ENCODE peak calls at places on chromosome 10, in nine cellular contexts. One of them, this sample, is unnamed.

GRCh38 chr10:83764681-83765080 is 374.6 kb upstream of the GHITM start:
- DNase-seq in cardiac fibroblast: peak
- DNase-seq in IMR-90: no peak
- DNase-seq in GM13976: no peak
- DNase-seq in T follicular helper cell: no peak
- DNase-seq in ELR: no peak
- DNase-seq in PC-9: no peak
- DNase-seq in retina: no peak
- DNase-seq in lower leg skin: no peak
- DNase-seq in this sample: no peak

GRCh38 chr10:48910557-48910956 is 29.1 kb downstream of the LRRC18 start:
- DNase-seq in GM13976: no peak
- DNase-seq in PC-9: no peak
- DNase-seq in cardiac fibroblast: no peak
- DNase-seq in lower leg skin: no peak
- DNase-seq in T follicular helper cell: no peak
- DNase-seq in IMR-90: no peak
- DNase-seq in ELR: no peak
- DNase-seq in retina: no peak
- DNase-seq in this sample: no peak

GRCh38 chr10:124093076-124093773 is at the start of gene CHST15:
- DNase-seq in IMR-90: no peak
- DNase-seq in GM13976: no peak
- DNase-seq in PC-9: peak
- DNase-seq in cardiac fibroblast: peak
- DNase-seq in lower leg skin: peak
- DNase-seq in ELR: peak
- DNase-seq in T follicular helper cell: no peak
- DNase-seq in retina: peak
- DNase-seq in this sample: no peak

GRCh38 chr10:104099941-104100340 is 14.3 kb upstream of the COL17A1 start:
- DNase-seq in PC-9: no peak
- DNase-seq in IMR-90: peak
- DNase-seq in lower leg skin: no peak
- DNase-seq in cardiac fibroblast: no peak
- DNase-seq in ELR: peak
- DNase-seq in retina: no peak
- DNase-seq in GM13976: no peak
- DNase-seq in T follicular helper cell: no peak
- DNase-seq in this sample: no peak

GRCh38 chr10:89053555-89053954 is 63.0 kb downstream of the FAS start:
- DNase-seq in PC-9: no peak
- DNase-seq in ELR: no peak
- DNase-seq in IMR-90: no peak
- DNase-seq in T follicular helper cell: no peak
- DNase-seq in GM13976: no peak
- DNase-seq in cardiac fibroblast: no peak
- DNase-seq in lower leg skin: no peak
- DNase-seq in retina: no peak
- DNase-seq in this sample: no peak

GRCh38 chr10:90695915-90696676 is 161.7 kb downstream of the HTR7 start:
- DNase-seq in cardiac fibroblast: no peak
- DNase-seq in PC-9: no peak
- DNase-seq in T follicular helper cell: no peak
- DNase-seq in ELR: no peak
- DNase-seq in retina: no peak
- DNase-seq in IMR-90: no peak
- DNase-seq in lower leg skin: no peak
- DNase-seq in GM13976: no peak
- DNase-seq in this sample: no peak

GRCh38 chr10:23448802-23449570 is 10.1 kb downstream of the OTUD1 start:
- DNase-seq in T follicular helper cell: no peak
- DNase-seq in PC-9: no peak
- DNase-seq in cardiac fibroblast: peak
- DNase-seq in IMR-90: peak
- DNase-seq in ELR: no peak
- DNase-seq in lower leg skin: no peak
- DNase-seq in GM13976: peak
- DNase-seq in retina: no peak
- DNase-seq in this sample: no peak

GRCh38 chr10:123995082-123995460 is 98.3 kb downstream of the CHST15 start:
- DNase-seq in PC-9: no peak
- DNase-seq in GM13976: no peak
- DNase-seq in lower leg skin: peak
- DNase-seq in cardiac fibroblast: no peak
- DNase-seq in IMR-90: peak
- DNase-seq in ELR: no peak
- DNase-seq in T follicular helper cell: no peak
- DNase-seq in retina: no peak
- DNase-seq in this sample: no peak

GRCh38 chr10:122402548-122403131 is 28.1 kb downstream of the PLEKHA1 start:
- DNase-seq in GM13976: no peak
- DNase-seq in cardiac fibroblast: no peak
- DNase-seq in lower leg skin: no peak
- DNase-seq in PC-9: no peak
- DNase-seq in IMR-90: no peak
- DNase-seq in T follicular helper cell: no peak
- DNase-seq in retina: no peak
- DNase-seq in ELR: no peak
- DNase-seq in this sample: no peak

GRCh38 chr10:109914966-109915365 is 8.3 kb downstream of the XPNPEP1 start:
- DNase-seq in IMR-90: peak
- DNase-seq in PC-9: peak
- DNase-seq in retina: no peak
- DNase-seq in GM13976: no peak
- DNase-seq in T follicular helper cell: peak
- DNase-seq in cardiac fibroblast: peak
- DNase-seq in ELR: peak
- DNase-seq in lower leg skin: no peak
- DNase-seq in this sample: no peak

GRCh38 chr10:70324341-70324861 is 40.6 kb upstream of the NPFFR1 start:
- DNase-seq in cardiac fibroblast: no peak
- DNase-seq in T follicular helper cell: no peak
- DNase-seq in IMR-90: no peak
- DNase-seq in lower leg skin: no peak
- DNase-seq in GM13976: peak
- DNase-seq in retina: peak
- DNase-seq in ELR: no peak
- DNase-seq in PC-9: no peak
- DNase-seq in this sample: no peak

GRCh38 chr10:35563266-35563891 is 41.8 kb upstream of the GJD4 start:
- DNase-seq in lower leg skin: peak
- DNase-seq in IMR-90: peak
- DNase-seq in PC-9: no peak
- DNase-seq in ELR: peak
- DNase-seq in cardiac fibroblast: peak
- DNase-seq in GM13976: peak
- DNase-seq in retina: peak
- DNase-seq in T follicular helper cell: peak
- DNase-seq in this sample: peak

GRCh38 chr10:43202657-43203490 is 64.0 kb downstream of the RASGEF1A start:
- DNase-seq in T follicular helper cell: peak
- DNase-seq in IMR-90: no peak
- DNase-seq in ELR: no peak
- DNase-seq in cardiac fibroblast: no peak
- DNase-seq in GM13976: peak
- DNase-seq in PC-9: no peak
- DNase-seq in lower leg skin: peak
- DNase-seq in retina: no peak
- DNase-seq in this sample: no peak